ENCODE peak calls at places on chromosomes 1 and 21, in eight cellular contexts. R, D, M, L, Z, Y, W and B are unnamed samples. For H3K4me1, the result is how much of the 10 kb centered on the place peaks cover.

GRCh38 chr1:156498447-156499193 is 2.0 kb downstream of the MEF2D start:
- DNase-seq in R (no peak), D (no peak), M (no peak), L (no peak), Z (peak), Y (peak), W (peak), B (no peak)

GRCh38 chr1:120178799-120179419 is 2.6 kb upstream of the SEC22B start:
- DNase-seq in R (no peak), D (no peak), M (no peak), L (peak), Z (no peak), Y (no peak), W (no peak), B (no peak)

GRCh38 chr21:33264561-33264960 is 1.6 kb upstream of the IL10RB start:
- DNase-seq in R (no peak), D (no peak), M (no peak), L (no peak), Z (no peak), Y (no peak), W (no peak), B (no peak)

GRCh38 chr1:224589006-224589405 is 27.1 kb upstream of the CNIH3 start:
- DNase-seq in R (no peak), D (no peak), M (no peak), L (no peak), Z (no peak), Y (no peak), W (no peak), B (no peak)

GRCh38 chr1:159473335-159473734 is 33.8 kb downstream of the OR10J1 start:
- DNase-seq in R (no peak), D (no peak), M (no peak), L (no peak), Z (no peak), Y (no peak), W (no peak), B (no peak)

GRCh38 chr1:1958071-1958541 is 39.0 kb upstream of the TMEM52 start:
- DNase-seq in R (no peak), D (no peak), M (no peak), L (no peak), Z (no peak), Y (no peak), W (no peak), B (no peak)

GRCh38 chr1:43414634-43415223 is 25.0 kb downstream of the SZT2 start:
- DNase-seq in R (no peak), D (peak), M (peak), L (peak), Z (peak), Y (peak), W (peak), B (peak)

GRCh38 chr1:226809785-226810571 is 60.4 kb upstream of the PSEN2 start:
- DNase-seq in R (no peak), D (no peak), M (no peak), L (no peak), Z (no peak), Y (no peak), W (no peak), B (no peak)

DNA sequence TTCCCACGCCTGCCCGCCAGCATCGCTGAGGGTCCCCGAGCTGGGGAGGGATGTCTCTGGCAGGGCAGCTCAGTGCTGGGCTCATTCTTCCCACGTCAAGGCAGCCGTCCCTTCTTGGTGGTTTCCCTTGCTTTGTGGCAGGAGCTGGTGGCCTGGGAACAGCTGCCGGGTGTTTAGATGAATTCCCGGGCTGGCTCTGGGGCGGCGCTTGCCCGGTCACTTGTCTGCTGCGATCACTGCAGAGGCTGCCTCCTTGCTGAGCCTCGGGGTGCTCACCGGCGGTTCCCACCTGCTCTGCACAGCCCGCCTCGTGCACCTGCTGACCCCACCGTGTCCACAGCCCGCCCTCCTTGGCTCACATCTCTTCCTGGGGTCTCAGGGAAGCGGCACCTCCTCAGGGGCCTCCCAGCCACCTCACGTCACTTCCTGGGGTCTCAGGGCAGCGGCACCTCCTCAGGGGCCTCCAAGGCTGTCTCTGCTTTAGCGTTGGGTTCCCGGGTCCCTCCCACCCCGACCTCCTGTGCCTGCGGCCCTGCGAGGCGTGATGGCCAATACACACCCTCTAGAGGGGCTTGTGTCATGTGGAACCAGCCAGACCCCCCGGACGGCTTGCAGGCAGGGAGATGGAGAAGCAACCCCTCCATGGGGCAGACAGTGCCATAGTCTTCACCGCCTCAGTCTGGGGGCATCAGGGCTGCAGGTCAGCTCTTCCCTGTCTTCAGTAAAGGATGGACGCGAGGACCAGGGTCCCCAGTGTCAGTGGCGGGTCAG is 13.5 kb downstream of the COL18A1 start:
- DNase-seq in R (no peak), D (peak), M (no peak), L (peak), Z (no peak), Y (no peak), W (no peak), B (no peak)
- H3K4me1 ChIP-seq in R (under half), D (under half), M (under half), L (under half), Z (under half), Y (under half), W (under half), B (under half)

GRCh38 chr1:204426035-204426436 is 14.4 kb upstream of the PPP1R15B start:
- DNase-seq in R (no peak), D (no peak), M (no peak), L (no peak), Z (peak), Y (no peak), W (no peak), B (no peak)
- TF ChIP-seq CTCF in R (no peak), D (no peak), M (no peak), L (no peak), Z (no peak), Y (no peak), W (no peak), B (no peak)

DNA sequence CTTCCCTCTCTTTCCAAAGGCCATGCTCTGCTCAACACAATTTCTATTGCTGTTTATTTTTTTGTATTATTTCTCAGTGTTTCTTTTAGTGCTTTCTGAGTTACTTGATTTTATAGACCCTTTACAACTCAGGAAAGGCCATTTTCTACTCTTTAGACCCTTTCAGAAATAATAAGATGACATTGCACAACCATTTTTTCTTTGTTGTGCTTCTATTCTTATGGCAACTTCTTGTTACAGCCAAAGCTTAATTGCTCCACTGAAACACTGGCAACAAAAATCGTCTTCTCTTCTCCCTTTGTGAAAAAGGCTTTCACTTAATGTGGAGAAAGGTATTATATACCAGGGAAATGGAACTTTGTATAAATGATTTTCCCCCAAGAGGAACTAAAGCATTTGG is 39.0 kb upstream of the SAMSN1 start:
- DNase-seq in R (no peak), D (no peak), M (no peak), L (no peak), Z (no peak), Y (no peak), W (no peak), B (no peak)
- H3K4me1 ChIP-seq in R (under half), D (under half), M (under half), L (under half), Z (under half), Y (under half), W (under half), B (under half)

GRCh38 chr1:61853545-61853944 is 111.3 kb downstream of the PATJ start:
- DNase-seq in R (no peak), D (no peak), M (no peak), L (peak), Z (no peak), Y (no peak), W (no peak), B (no peak)
- TF ChIP-seq CTCF in R (no peak), D (peak), M (peak), L (peak), Z (peak), Y (no peak), W (peak), B (no peak)

DNA sequence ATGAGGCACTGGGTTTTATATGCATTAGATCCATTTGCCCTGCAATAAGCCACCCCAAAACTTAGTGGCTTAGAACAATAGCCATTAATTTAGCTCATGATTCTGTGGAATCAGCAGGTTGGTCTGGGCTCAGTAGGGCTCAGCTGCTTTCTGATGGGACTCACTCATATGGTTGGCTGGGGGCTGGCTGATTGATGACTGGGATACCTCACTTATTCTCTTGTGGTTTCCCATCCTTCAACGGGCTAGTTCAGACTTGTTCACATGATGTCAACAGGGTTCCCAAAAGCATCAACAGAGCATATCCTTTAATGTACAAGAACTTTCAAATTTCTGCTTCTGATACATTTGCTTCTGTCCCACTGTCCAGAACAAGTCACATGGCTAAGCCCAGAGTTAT is 43.2 kb downstream of the DNM3 start:
- DNase-seq in R (no peak), D (no peak), M (no peak), L (no peak), Z (no peak), Y (no peak), W (no peak), B (no peak)
- H3K4me1 ChIP-seq in R (under half), D (under half), M (under half), L (under half), Z (under half), Y (under half), W (under half), B (under half)

DNA sequence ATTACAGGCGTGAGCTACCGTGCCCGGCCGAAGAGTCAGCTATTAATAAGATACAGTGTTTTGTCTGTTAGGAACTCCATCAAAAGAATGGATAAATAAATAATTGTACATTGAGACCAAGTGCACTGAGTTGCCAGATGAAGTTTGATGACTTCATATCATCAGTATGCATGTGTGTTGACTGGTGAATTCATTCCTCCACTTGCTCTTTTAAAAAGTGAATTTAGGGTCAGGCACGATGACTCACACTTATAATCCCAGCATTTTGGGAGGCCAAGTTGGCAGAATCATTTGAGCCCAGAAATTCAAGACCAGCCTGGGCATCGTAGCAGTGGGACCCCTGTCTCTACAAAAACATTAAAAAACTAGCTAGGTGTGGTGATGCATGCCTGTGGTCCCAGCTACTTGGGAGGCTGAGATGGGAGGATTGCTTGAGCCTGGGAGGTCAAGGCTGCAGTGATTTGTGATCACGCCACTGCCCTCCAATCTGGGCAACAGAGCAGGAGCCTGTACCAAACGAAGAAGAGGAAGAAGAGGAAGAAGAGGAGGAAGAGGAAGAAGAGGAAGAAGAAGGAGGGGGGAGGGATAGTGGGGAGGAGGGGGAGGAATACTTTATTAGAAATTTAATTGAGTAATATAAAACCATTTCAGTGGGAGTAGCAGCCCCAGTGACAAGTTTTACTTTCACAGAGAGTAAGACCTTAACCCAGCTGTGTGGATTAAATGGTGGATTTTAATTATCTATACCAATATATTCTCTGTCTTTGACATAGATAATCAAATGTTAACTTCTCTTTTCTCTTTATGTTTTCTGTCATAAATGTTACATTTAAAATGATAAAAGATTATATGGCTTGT is 74.9 kb downstream of the CCDC18 start:
- DNase-seq in R (no peak), D (no peak), M (no peak), L (no peak), Z (no peak), Y (no peak), W (no peak), B (no peak)
- TF ChIP-seq CTCF in R (no peak), D (no peak), M (no peak), L (no peak), Z (no peak), Y (no peak), W (no peak), B (no peak)

DNA sequence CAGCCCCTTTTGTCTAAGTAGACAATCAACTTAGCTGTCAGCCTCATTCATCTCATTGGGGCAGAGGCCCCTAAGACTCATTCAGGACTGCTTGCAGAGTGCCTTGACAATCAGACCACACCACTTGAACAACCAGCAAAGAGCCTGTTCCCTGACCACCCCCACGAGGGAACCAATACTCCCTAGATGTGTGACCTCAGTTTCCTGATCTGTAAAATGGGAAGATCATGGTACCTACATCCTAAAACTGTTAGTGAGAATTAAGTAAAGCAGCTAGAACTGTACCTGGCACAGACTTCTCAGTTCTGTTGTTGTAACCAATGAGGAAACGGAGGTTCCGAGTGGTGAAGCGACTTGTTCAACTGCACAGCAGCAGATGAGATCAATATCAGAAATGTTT is 298.5 kb downstream of the RRAGC start:
- DNase-seq in R (no peak), D (no peak), M (no peak), L (no peak), Z (no peak), Y (no peak), W (no peak), B (no peak)
- H3K4me1 ChIP-seq in R (under half), D (under half), M (under half), L (under half), Z (under half), Y (under half), W (under half), B (under half)